ENCODE peak calls at places on chromosomes 1 and 21, in five cellular contexts. I, B, R, T and S are unnamed samples.
A peak's percentile ranks its signal among the peaks of the same experiment; 100 is the strongest.

GRCh38 chr1:81004011-81004410 is 796.7 kb upstream of the ADGRL2 start:
- DNase-seq in I (no peak), B (no peak), R (no peak), T (no peak), S (no peak)

GRCh38 chr1:240998441-240999015 is 358.5 kb downstream of the RGS7 start:
- DNase-seq in I (no peak), B (no peak), R (no peak), T (no peak), S (no peak)

GRCh38 chr1:6958407-6958806 is 173.2 kb downstream of the CAMTA1 start:
- DNase-seq in I (no peak), B (no peak), R (no peak), T (no peak), S (no peak)

GRCh38 chr1:185499986-185500626 is 183.1 kb upstream of the IVNS1ABP start:
- DNase-seq in I (no peak), B (no peak), R (no peak), T (no peak), S (no peak)

GRCh38 chr1:54037476-54037875 is 15.5 kb downstream of the TMEM59 start:
- DNase-seq in I (no peak), B (no peak), R (no peak), T (no peak), S (no peak)

GRCh38 chr1:197868751-197869501 is 33.5 kb upstream of the C1orf53 start:
- DNase-seq in I (peak; percentile 71), B (no peak), R (peak; percentile 45), T (no peak), S (peak; percentile 76)

GRCh38 chr21:38404134-38404533 is 94.1 kb downstream of the ERG start:
- DNase-seq in I (no peak), B (no peak), R (no peak), T (no peak), S (no peak)

GRCh38 chr1:25079048-25079447 is 149.0 kb upstream of the RUNX3 start:
- DNase-seq in I (no peak), B (no peak), R (no peak), T (no peak), S (no peak)

GRCh38 chr1:230977781-230978490 is 725 bp downstream of the TTC13 start:
- DNase-seq in I (no peak), B (peak; percentile 38), R (no peak), T (no peak), S (peak; percentile 66)

GRCh38 chr21:45613881-45614280 is 29.6 kb upstream of the PCBP3 start:
- DNase-seq in I (no peak), B (no peak), R (no peak), T (peak; percentile 5), S (no peak)

GRCh38 chr21:34004013-34004938 is 69.1 kb upstream of the MRPS6 start:
- DNase-seq in I (no peak), B (no peak), R (no peak), T (no peak), S (no peak)

GRCh38 chr1:17230671-17231310 is 18.1 kb upstream of the PADI3 start:
- DNase-seq in I (no peak), B (no peak), R (no peak), T (no peak), S (no peak)

GRCh38 chr1:224430511-224431113 is 4.0 kb downstream of the WDR26 start:
- DNase-seq in I (no peak), B (no peak), R (no peak), T (no peak), S (no peak)

GRCh38 chr1:192303029-192303428 is 13.8 kb upstream of the RGS21 start:
- DNase-seq in I (no peak), B (no peak), R (no peak), T (no peak), S (no peak)

GRCh38 chr1:219465247-219466093 is 147.4 kb downstream of the ZC3H11B start:
- DNase-seq in I (no peak), B (no peak), R (no peak), T (no peak), S (no peak)

GRCh38 chr1:43831866-43832654 is 101.5 kb upstream of the ARTN start:
- DNase-seq in I (no peak), B (no peak), R (no peak), T (no peak), S (no peak)

GRCh38 chr1:202662081-202662480 is 48.2 kb downstream of the SYT2 start:
- DNase-seq in I (no peak), B (no peak), R (no peak), T (no peak), S (no peak)

GRCh38 chr1:30532621-30533020 is 190.8 kb downstream of the MATN1 start:
- DNase-seq in I (no peak), B (no peak), R (no peak), T (no peak), S (no peak)

GRCh38 chr1:93328809-93329477 is 16.8 kb upstream of the DR1 start:
- DNase-seq in I (no peak), B (no peak), R (no peak), T (no peak), S (no peak)

GRCh38 chr1:51423098-51423821 is 92.9 kb upstream of the TTC39A start:
- DNase-seq in I (peak; percentile 11), B (no peak), R (no peak), T (no peak), S (peak; percentile 7)

GRCh38 chr21:31161157-31161556 is 122.9 kb upstream of the KRTAP19-8 start:
- DNase-seq in I (no peak), B (no peak), R (no peak), T (no peak), S (peak; percentile 63)

GRCh38 chr21:14737922-14738321 is 191.8 kb upstream of the SAMSN1 start:
- DNase-seq in I (peak; percentile 55), B (no peak), R (no peak), T (no peak), S (peak; percentile 44)

GRCh38 chr1:200366577-200367253 is 43.1 kb downstream of the ZNF281 start:
- DNase-seq in I (no peak), B (no peak), R (no peak), T (no peak), S (no peak)

GRCh38 chr1:43979528-43980254 is 681 bp downstream of the B4GALT2 start:
- DNase-seq in I (no peak), B (peak; percentile 60), R (no peak), T (peak; percentile 74), S (peak; percentile 52)

GRCh38 chr1:2384941-2385481 is 6.3 kb downstream of the MORN1 start:
- DNase-seq in I (no peak), B (no peak), R (no peak), T (peak; percentile 63), S (no peak)

GRCh38 chr1:158248771-158249170 is 5.5 kb upstream of the CD1A start:
- DNase-seq in I (no peak), B (no peak), R (no peak), T (no peak), S (no peak)

GRCh38 chr1:43936470-43937151 is 3.0 kb downstream of the ARTN start:
- DNase-seq in I (peak; percentile 51), B (peak; percentile 35), R (no peak), T (no peak), S (peak; percentile 80)

GRCh38 chr1:179929955-179930798 is 24.4 kb upstream of the CEP350 start:
- DNase-seq in I (no peak), B (no peak), R (no peak), T (no peak), S (no peak)

GRCh38 chr1:3639397-3639911 is 10.4 kb downstream of the WRAP73 start:
- DNase-seq in I (no peak), B (no peak), R (no peak), T (no peak), S (no peak)

GRCh38 chr1:53091841-53092645 is 30.0 kb downstream of the PODN start:
- DNase-seq in I (no peak), B (no peak), R (no peak), T (no peak), S (no peak)

GRCh38 chr1:85582687-85583354 is 2.3 kb downstream of the CCN1 start:
- DNase-seq in I (no peak), B (peak; percentile 34), R (peak; percentile 91), T (no peak), S (no peak)

GRCh38 chr1:119731060-119731459 is 19.3 kb downstream of the PHGDH start:
- DNase-seq in I (no peak), B (no peak), R (no peak), T (no peak), S (no peak)
- H3K36me3 ChIP-seq in I (peaks cover 95% of the 10 kb centered on the region), B (no peaks in the 10 kb centered on the region), R (peaks cover 7% of the 10 kb centered on the region), T (peaks cover 69% of the 10 kb centered on the region), S (peaks cover 10% of the 10 kb centered on the region)

DNA sequence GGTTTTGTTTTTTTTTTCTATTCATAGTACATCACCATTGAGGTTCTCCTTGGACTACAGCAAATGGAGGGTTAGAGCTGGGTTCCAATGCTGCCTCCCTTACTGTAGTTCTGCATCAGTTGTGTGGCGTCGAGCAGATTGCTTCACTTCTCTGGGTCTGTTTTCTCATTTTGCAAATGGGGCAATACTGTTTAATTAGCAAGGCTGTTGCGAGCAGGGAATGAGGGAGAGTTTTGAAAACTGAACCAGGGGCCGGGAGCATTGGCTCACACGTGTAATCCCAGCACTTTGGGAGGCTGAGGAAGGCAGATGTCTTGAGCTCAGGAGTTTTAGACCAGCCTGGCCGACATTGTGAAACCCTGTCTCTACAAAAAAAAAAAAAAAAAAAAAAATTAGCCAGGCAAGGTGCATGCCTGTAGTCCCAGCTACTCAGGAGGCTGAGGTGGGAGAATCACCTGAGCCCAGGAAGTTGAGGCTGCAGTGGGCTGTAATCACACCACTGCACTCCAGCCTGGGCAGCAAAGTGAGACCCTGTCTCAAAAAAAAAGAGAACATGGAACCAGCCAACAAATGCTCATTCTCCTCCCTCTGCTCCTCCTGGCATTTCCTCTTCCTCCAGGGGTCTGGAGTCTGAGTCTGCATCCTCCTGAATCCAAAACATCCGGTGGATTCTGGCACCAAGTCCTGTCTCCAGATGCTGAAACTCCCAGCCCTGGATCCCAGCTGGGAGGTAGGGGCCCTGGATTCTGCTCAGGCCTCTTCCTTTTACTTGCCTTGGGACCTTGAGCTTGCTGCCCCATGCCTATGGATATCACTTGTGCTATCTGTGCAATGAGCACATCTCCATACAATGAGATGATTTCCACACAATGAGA is 3.7 kb upstream of the PLOD1 start:
- DNase-seq in I (no peak), B (no peak), R (no peak), T (no peak), S (no peak)
- H3K36me3 ChIP-seq in I (no peaks in the 10 kb centered on the region), B (no peaks in the 10 kb centered on the region), R (no peaks in the 10 kb centered on the region), T (no peaks in the 10 kb centered on the region), S (no peaks in the 10 kb centered on the region)

GRCh38 chr1:201622824-201623223 is 83.9 kb downstream of the NAV1 start:
- DNase-seq in I (no peak), B (peak; percentile 57), R (no peak), T (no peak), S (no peak)
- H3K36me3 ChIP-seq in I (peaks cover 3% of the 10 kb centered on the region), B (no peaks in the 10 kb centered on the region), R (no peaks in the 10 kb centered on the region), T (peaks cover 13% of the 10 kb centered on the region), S (no peaks in the 10 kb centered on the region)

DNA sequence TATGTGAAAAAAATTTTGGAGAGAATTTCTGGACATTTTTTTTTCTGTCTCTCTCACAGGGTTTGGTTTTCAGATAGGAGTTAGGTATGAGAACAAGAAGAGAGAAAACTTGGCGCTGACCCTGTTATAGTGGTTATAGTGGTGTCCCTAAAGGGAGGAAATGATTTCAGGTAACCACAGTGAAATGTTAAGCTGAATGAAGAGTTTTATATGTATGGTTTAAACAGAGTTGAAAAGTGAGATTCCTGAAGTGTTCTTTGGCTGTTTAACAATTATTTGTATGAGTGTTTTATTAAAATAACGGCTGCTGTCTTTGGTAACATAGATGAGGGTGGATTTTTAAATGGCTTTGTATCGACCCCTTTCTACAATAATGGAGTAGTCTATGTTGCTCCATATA is 6.3 kb downstream of the RBM15 start:
- DNase-seq in I (no peak), B (no peak), R (no peak), T (no peak), S (no peak)
- H3K36me3 ChIP-seq in I (peaks cover 69% of the 10 kb centered on the region), B (no peaks in the 10 kb centered on the region), R (peaks cover 22% of the 10 kb centered on the region), T (peaks cover 41% of the 10 kb centered on the region), S (peaks cover 31% of the 10 kb centered on the region)